ENCODE peak calls at places on chromosomes 3 and 15, in four cellular contexts. Z is K562, H is HepG2, J is H1. S is an unnamed sample.

GRCh38 chr3:104069114-104069513 is 1297.6 kb upstream of the ALCAM start:
- DNase-seq in Z (no peak), H (no peak), J (no peak), S (no peak)

GRCh38 chr15:75693501-75694240 is 19.0 kb downstream of the CSPG4 start:
- DNase-seq in Z (no peak), H (no peak), J (no peak), S (no peak)

GRCh38 chr3:17740703-17741102 is 1.7 kb downstream of the TBC1D5 start:
- DNase-seq in Z (no peak), H (peak), J (no peak), S (peak)

GRCh38 chr3:191051037-191051436 is 148.0 kb upstream of the OSTN start:
- DNase-seq in Z (no peak), H (peak), J (no peak), S (peak)

GRCh38 chr3:18634451-18634850 is 209.3 kb upstream of the SATB1 start:
- DNase-seq in Z (no peak), H (no peak), J (no peak), S (no peak)

GRCh38 chr3:17931121-17931520 is 188.7 kb upstream of the TBC1D5 start:
- DNase-seq in Z (no peak), H (no peak), J (no peak), S (no peak)

GRCh38 chr3:80770106-80771079 is 991.1 kb downstream of the GBE1 start:
- DNase-seq in Z (peak), H (no peak), J (no peak), S (no peak)

GRCh38 chr3:23455775-23456174 is 252.6 kb downstream of the UBE2E2 start:
- DNase-seq in Z (no peak), H (no peak), J (no peak), S (no peak)

DNA sequence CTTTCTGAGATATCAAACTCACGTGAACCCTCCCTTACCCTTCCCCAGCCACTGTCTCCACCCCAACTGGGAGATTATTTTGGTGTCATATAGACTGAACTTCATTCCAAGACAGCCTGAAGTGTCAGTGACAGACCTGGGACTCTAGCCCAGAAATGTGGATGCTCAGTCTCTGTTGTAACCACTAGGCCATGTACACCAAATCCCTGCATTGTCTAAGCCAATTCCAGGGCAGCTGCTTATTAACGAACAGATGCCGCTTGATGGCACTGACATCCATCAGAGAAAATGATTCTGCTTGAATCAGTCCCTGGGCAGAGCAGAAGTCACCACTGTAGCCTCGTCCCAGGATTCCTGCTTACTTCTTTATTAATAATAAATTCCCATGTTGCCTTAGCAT is 305.5 kb downstream of the GRM7 start:
- DNase-seq in Z (no peak), H (no peak), J (no peak), S (no peak)
- TF ChIP-seq RAD21 in Z (no peak), H (no peak), J (no peak), S (no peak)

GRCh38 chr3:66693461-66693912 is 192.7 kb upstream of the LRIG1 start:
- DNase-seq in Z (no peak), H (no peak), J (no peak), S (no peak)
- TF ChIP-seq JUN in Z (no peak), H (no peak), J (no peak), S (no peak)

GRCh38 chr3:73115806-73116205 is 54.3 kb downstream of the EBLN2 start:
- DNase-seq in Z (no peak), H (no peak), J (no peak), S (no peak)
- TF ChIP-seq RAD21 in Z (no peak), H (no peak), J (no peak), S (no peak)

DNA sequence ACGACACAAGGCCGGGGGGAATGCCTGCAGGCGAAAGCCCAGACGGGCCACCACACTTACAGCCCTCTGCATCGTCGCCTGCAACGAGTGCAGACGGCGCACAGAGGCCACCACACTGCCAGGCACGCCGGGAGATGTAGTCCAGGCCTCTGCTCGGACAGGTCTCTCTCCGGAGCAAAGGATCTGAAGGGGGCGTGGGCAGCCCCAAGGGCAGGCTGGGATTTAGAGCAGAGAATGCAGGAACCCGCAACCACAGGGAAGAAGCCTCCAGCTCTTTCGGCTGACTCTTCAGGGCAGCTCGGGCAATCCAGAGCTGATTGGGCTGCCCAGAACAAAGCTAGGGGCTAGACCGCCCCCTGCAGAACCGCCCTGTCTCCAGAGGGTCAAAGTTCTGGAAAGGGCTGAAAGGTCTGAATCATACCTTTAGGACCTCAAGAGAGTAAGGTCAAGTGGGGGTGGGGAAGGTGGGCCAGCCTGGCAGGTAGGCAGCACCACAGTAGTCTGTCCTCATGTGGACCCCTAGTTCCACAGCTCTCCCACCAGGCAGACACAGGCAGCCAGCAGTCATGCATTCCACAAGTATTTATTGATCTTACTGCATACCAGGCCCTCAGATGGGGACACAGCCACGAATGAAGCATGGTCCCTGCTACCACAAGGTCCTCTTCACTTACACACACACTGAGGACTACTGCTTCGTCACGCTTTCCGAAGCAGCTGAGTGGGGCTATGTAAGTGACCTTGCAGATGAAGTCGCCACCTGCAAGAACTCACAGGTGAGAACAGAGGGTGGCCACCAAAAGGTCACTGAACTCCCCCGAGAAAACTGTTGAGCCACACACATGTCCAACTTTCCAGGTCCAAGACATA is at the start of gene AMT:
- DNase-seq in Z (peak), H (peak), J (peak), S (no peak)
- TF ChIP-seq JUN in Z (no peak), H (no peak), J (no peak), S (no peak)

DNA sequence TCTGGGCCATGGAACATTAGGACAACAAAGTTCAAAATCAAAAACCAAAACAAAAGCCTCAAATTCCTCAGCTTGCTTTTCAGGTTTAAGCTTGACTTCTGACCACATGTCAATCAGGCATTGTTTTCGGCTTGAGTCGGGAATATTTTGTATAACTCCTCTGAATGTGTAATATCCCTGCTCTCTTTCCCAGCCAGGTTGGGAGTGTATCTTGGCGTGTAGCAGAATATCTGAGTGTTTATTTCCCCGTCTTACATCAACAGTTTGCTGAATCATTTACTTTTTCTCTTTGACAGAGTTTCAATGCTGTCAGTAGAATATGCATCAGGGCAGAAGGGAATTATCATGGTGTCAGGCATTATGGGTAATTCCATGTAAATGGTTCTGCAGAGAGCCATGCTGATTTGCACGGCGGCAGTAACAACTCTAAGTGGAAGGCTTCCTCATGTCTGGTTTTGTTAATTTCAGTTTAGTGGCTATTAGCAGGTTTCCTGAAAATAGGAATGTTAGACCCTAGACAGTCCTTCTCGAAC is 566.3 kb downstream of the AGBL1 start:
- DNase-seq in Z (no peak), H (no peak), J (no peak), S (no peak)
- TF ChIP-seq RAD21 in Z (no peak), H (no peak), J (no peak), S (no peak)

GRCh38 chr15:95019907-95020306 is 788.5 kb downstream of the MCTP2 start:
- DNase-seq in Z (no peak), H (no peak), J (no peak), S (no peak)

GRCh38 chr15:95017950-95018349 is 786.6 kb downstream of the MCTP2 start:
- DNase-seq in Z (no peak), H (no peak), J (no peak), S (no peak)

GRCh38 chr15:95018888-95019545 is 787.7 kb downstream of the MCTP2 start:
- DNase-seq in Z (no peak), H (no peak), J (no peak), S (no peak)

GRCh38 chr15:95013379-95013778 is 782.0 kb downstream of the MCTP2 start:
- DNase-seq in Z (no peak), H (no peak), J (no peak), S (no peak)

DNA sequence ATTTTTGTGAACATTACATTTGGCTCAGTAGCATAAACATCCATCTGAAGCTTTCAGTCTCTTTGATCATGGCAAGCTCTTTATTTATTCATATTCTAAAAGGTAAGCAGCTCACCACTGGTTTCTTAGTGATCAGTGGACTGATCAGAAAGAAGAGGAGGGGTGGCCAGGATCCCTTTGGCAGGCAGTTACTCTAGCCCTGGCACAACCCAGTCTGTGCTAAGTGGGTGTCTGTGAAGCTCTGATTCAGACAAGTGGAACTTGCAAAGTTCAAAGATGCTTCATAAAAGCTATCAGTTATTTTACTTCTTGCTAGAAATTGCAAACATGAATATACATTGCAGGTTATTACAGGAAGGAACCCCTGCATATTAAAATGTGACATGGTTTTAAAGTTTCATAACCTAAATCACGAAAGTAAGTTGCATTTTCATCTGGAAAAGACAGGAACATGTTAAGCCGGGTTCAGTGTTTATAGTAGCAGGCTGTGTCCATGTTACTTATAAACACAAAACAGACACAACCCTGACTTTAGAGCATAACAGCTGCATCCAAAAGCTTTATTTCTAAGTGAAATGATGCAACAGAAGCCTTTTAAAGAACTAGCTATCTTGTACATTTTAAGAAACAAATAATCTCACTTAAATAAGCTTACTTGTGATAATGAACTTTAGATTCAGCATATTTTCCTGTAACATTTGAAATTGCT is 785.3 kb downstream of the MCTP2 start:
- DNase-seq in Z (no peak), H (no peak), J (no peak), S (no peak)
- TF ChIP-seq JUN in Z (no peak), H (no peak), J (no peak), S (no peak)

GRCh38 chr3:72169120-72169519 is 384.2 kb upstream of the PROK2 start:
- DNase-seq in Z (no peak), H (no peak), J (no peak), S (no peak)

GRCh38 chr3:72169561-72170472 is 384.9 kb upstream of the PROK2 start:
- DNase-seq in Z (peak), H (no peak), J (no peak), S (no peak)

GRCh38 chr3:72171461-72171860 is 386.5 kb upstream of the PROK2 start:
- DNase-seq in Z (no peak), H (no peak), J (no peak), S (no peak)

GRCh38 chr3:72174043-72174442 is 389.1 kb upstream of the PROK2 start:
- DNase-seq in Z (no peak), H (no peak), J (no peak), S (no peak)

GRCh38 chr3:72171946-72172345 is 387.0 kb upstream of the PROK2 start:
- DNase-seq in Z (no peak), H (no peak), J (no peak), S (no peak)
- TF ChIP-seq RAD21 in Z (no peak), H (no peak), J (no peak), S (no peak)

GRCh38 chr3:127206154-127206553 is 13.2 kb downstream of the PRR23E start:
- DNase-seq in Z (no peak), H (no peak), J (no peak), S (no peak)
- TF ChIP-seq JUN in Z (no peak), H (no peak), J (no peak), S (no peak)

DNA sequence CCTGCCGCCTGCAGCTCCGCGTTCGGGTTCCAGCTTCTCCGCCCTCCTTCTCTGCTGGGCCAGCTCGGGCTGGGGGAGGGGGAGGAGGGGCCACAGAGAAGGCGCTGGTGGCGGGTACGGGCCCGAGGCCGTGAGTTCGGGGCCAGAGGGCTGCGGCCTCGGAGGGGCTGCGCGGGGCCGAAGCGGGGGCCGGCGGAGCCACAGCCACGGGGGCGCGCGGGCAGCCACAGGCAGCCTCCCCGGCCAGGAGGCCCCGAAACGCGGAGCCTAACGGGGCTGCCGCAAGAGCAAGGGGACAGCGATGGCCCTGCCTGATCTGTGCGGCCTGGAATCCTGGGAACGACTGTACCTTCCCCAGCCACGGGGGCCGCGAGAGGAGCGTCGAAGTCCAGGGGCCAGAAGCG is 8.6 kb upstream of the FRG2C start:
- DNase-seq in Z (no peak), H (no peak), J (peak), S (no peak)
- TF ChIP-seq RAD21 in Z (no peak), H (no peak), J (no peak), S (no peak)

S was measured in A549.